ENCODE peak calls at places on chromosomes 2 and 18, in eight cellular contexts. B, W, V, F, E, X, H and Z are unnamed samples.

GRCh38 chr2:96500385-96501066 is 4.6 kb downstream of the NEURL3 start:
- DNase-seq in E (no peak), H (no peak), V (no peak), B (no peak), W (no peak), F (no peak), X (no peak), Z (no peak)

GRCh38 chr18:919078-919477 is 14.4 kb downstream of the ADCYAP1 start:
- DNase-seq in B (no peak), H (no peak), F (no peak), X (no peak), V (no peak), W (no peak), E (no peak), Z (no peak)

GRCh38 chr2:156339110-156339847 is 6.8 kb upstream of the NR4A2 start:
- DNase-seq in W (no peak), V (peak), B (no peak), F (no peak), H (no peak), X (no peak), E (no peak), Z (no peak)

GRCh38 chr2:239471011-239471792 is 70.4 kb upstream of the HDAC4 start:
- DNase-seq in F (no peak), E (no peak), B (peak), W (no peak), X (no peak), H (peak), V (no peak), Z (no peak)

GRCh38 chr2:178723786-178724346 is 83.4 kb downstream of the TTN start:
- DNase-seq in X (no peak), B (no peak), H (no peak), W (no peak), F (no peak), V (no peak), E (no peak), Z (no peak)

GRCh38 chr2:173151671-173152398 is 76.2 kb downstream of the MAP3K20 start:
- DNase-seq in F (no peak), W (no peak), E (no peak), H (no peak), V (peak), X (no peak), B (no peak), Z (peak)

GRCh38 chr2:240170883-240171282 is 30.4 kb upstream of the OTOS start:
- DNase-seq in H (no peak), W (no peak), B (no peak), E (no peak), X (no peak), F (no peak), V (no peak), Z (no peak)

GRCh38 chr2:133777607-133778006 is 209.3 kb upstream of the NCKAP5 start:
- DNase-seq in W (no peak), B (no peak), X (no peak), E (no peak), F (no peak), H (no peak), V (no peak), Z (peak)

GRCh38 chr2:23655862-23656596 is 270.9 kb downstream of the ATAD2B start:
- DNase-seq in B (no peak), X (no peak), F (no peak), E (no peak), W (no peak), V (no peak), H (no peak), Z (no peak)

GRCh38 chr2:158232476-158232875 is 130.8 kb downstream of the UPP2 start:
- DNase-seq in F (no peak), H (no peak), X (no peak), V (peak), W (no peak), E (no peak), B (no peak), Z (no peak)

GRCh38 chr2:232658217-232658785 is 24.9 kb downstream of the EFHD1 start:
- DNase-seq in X (no peak), V (peak), E (no peak), B (no peak), W (peak), H (no peak), F (no peak), Z (no peak)

GRCh38 chr18:79328917-79329316 is 66.8 kb upstream of the NFATC1 start:
- DNase-seq in F (no peak), H (no peak), X (no peak), B (no peak), V (no peak), E (no peak), W (no peak), Z (no peak)

GRCh38 chr18:63979409-63979908 is 9.6 kb downstream of the SERPINB8 start:
- DNase-seq in V (peak), W (peak), E (peak), H (peak), F (no peak), X (peak), B (no peak), Z (peak)

GRCh38 chr2:64019975-64020281 is 700 bp upstream of the VPS54 start:
- DNase-seq in F (no peak), H (no peak), B (no peak), X (no peak), E (no peak), W (no peak), V (no peak), Z (no peak)

GRCh38 chr2:241907171-241907570 is 37.6 kb downstream of the RTP5 start:
- DNase-seq in V (no peak), F (no peak), W (no peak), E (no peak), B (peak), H (no peak), X (no peak), Z (no peak)

GRCh38 chr2:177397501-177398289 is 5.1 kb downstream of the AGPS start:
- DNase-seq in E (no peak), H (no peak), X (no peak), W (peak), V (peak), B (no peak), F (no peak), Z (peak)

GRCh38 chr18:60445341-60445740 is 72.8 kb upstream of the MC4R start:
- DNase-seq in V (no peak), B (no peak), W (no peak), F (no peak), H (no peak), X (no peak), E (no peak), Z (peak)

GRCh38 chr18:75057169-75057789 is 151.7 kb downstream of the PTGR3 start:
- DNase-seq in B (no peak), X (no peak), H (no peak), V (no peak), F (no peak), W (no peak), E (no peak), Z (no peak)

GRCh38 chr18:40124107-40124506 is 1830.9 kb upstream of the PIK3C3 start:
- DNase-seq in V (no peak), B (no peak), W (no peak), H (no peak), E (no peak), X (no peak), F (no peak), Z (no peak)

GRCh38 chr2:120283649-120284048 is 31.0 kb downstream of the RALB start:
- DNase-seq in F (no peak), W (no peak), V (peak), B (no peak), E (no peak), X (no peak), H (no peak), Z (no peak)

DNA sequence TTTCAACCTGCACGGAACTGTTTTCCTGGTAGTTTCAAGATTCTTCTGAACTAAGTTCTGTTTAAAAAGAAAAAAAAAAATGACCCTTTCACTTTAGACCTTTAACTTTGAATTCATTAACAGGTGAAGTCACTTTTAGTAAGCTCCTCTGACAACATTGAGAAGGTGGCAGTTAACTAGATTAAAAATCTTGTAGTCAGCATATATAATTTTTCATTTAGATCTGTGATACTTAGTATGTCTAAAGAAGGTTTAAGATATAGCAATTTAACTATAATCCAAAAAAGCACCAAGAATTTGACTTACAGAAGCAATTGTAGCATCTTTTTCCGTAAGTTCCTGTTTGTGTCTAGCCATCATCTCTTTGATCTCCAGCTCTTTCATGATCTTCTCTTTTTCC is 45.4 kb downstream of the SLC66A3 start:
- DNase-seq in V (no peak), X (no peak), F (no peak), B (no peak), H (no peak), E (no peak), W (no peak), Z (no peak)
- TF ChIP-seq CTCF in V (no peak), X (no peak), F (no peak), B (no peak), H (no peak), E (no peak), W (no peak), Z (no peak)

GRCh38 chr2:26521054-26521912 is 43.4 kb upstream of the OTOF start:
- DNase-seq in E (peak), W (no peak), B (no peak), V (peak), F (no peak), H (no peak), X (no peak), Z (no peak)
- TF ChIP-seq CTCF in E (no peak), W (peak), B (no peak), V (peak), F (no peak), H (no peak), X (no peak), Z (peak)

DNA sequence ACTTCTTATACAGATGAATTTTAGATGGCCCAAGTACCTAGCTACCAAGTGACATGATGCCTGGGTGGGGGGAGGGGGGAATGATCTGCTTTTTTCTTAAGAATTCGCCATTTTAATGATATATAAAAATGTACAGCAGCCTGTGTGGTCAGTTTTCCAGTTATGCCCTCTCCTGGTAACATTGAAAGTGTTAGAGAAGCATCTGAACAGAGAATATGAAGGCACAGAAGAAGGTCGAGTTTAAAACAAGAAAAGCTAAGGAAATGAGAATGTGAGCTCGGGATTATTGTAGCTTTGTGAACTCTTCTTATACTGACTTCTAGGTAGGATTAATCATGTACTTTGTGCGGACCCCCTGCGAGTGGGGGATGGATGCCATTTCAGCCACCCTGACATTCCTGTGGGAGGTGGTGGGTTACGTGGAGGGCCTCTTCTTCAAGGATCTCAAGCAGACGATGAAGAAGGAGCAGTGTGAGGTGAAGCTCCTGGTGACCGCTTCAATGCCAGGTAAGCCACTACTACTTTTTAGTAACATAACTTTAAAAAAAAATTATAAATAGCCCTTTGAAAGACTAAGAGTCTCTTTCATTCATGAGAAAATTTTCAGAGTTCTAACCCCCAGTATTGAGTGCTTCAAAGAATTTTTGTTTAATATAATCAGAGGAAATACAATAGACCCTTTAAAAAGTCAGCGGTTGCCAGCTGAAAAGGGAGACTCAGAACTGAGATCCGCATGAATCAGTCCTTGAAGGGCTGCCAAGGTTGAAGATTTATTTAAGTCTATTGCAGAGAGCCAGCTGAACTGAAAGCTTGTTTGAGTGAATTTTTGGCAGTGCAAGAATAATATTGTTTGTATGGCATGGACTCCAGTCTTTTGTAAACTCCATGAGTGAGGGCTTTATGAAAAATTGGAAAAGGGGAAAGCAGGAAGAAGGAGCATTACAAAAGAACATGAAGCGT is 68.7 kb upstream of the RPE start:
- DNase-seq in W (peak), V (no peak), F (no peak), X (no peak), E (no peak), H (no peak), B (no peak), Z (peak)
- TF ChIP-seq CTCF in W (no peak), V (no peak), F (no peak), X (no peak), E (no peak), H (no peak), B (no peak), Z (no peak)

GRCh38 chr2:32553829-32554432 is 73.9 kb upstream of the TTC27 start:
- DNase-seq in E (no peak), B (no peak), H (no peak), F (no peak), W (peak), X (no peak), V (peak), Z (peak)
- TF ChIP-seq CTCF in E (peak), B (peak), H (peak), F (peak), W (peak), X (peak), V (peak), Z (peak)

GRCh38 chr2:237601453-237602116 is 11.1 kb upstream of the RAB17 start:
- DNase-seq in F (no peak), B (no peak), E (peak), W (no peak), X (no peak), V (no peak), H (no peak), Z (no peak)

GRCh38 chr2:237602409-237602808 is 11.9 kb upstream of the RAB17 start:
- DNase-seq in X (no peak), H (no peak), F (no peak), V (no peak), B (no peak), W (no peak), E (no peak), Z (no peak)

GRCh38 chr2:237599465-237600110 is 9.1 kb upstream of the RAB17 start:
- DNase-seq in V (no peak), W (no peak), E (no peak), H (no peak), F (no peak), X (no peak), B (no peak), Z (no peak)

GRCh38 chr2:237598468-237599208 is 8.1 kb upstream of the RAB17 start:
- DNase-seq in V (no peak), E (no peak), X (no peak), B (no peak), F (no peak), H (no peak), W (no peak), Z (no peak)

DNA sequence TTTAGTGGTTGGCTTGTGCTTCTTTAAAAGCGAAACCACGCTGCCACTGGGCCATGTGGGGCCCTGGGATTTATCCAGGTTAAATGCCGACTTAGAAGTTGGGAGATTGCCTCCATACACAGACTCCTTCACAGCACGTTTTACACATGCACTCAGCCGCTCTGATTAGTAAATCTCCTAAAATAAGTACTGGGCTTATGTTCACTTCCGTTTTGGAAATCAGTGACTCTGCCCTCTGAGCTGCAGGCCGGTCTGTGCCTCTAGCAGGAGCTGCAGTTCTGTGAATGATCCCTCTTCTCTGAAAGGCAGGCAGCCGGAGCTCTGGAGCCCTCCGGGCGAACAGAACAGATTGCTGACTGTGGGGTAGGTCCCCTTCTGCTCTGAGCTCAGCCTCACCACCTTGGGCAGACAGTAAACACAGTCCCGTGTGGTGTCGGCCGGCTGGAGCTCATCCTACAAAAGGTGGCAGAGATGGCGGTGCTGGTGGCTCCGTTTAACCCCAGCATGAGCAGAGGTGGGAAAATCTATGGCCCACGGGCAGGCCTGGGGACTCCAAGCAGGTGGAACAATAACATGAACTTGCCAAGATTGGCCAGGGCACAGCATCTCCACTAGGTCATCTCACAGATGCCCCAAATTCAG is 9.8 kb upstream of the RAB17 start:
- DNase-seq in F (no peak), H (peak), W (no peak), X (no peak), E (no peak), V (no peak), B (peak), Z (peak)
- TF ChIP-seq CTCF in F (peak), H (peak), W (peak), X (no peak), E (no peak), V (no peak), B (peak), Z (peak)

GRCh38 chr18:77066689-77067088 is 65.9 kb downstream of the MBP start:
- DNase-seq in X (no peak), H (no peak), B (no peak), E (no peak), V (no peak), W (no peak), F (no peak), Z (no peak)

GRCh38 chr18:77066101-77066500 is 66.5 kb downstream of the MBP start:
- DNase-seq in V (no peak), B (no peak), E (no peak), W (no peak), X (no peak), F (no peak), H (no peak), Z (no peak)

GRCh38 chr18:77068890-77069312 is 63.7 kb downstream of the MBP start:
- DNase-seq in W (no peak), E (no peak), V (no peak), X (no peak), B (no peak), H (no peak), F (no peak), Z (no peak)

GRCh38 chr18:77068321-77068841 is 64.2 kb downstream of the MBP start:
- DNase-seq in W (no peak), V (no peak), X (no peak), E (no peak), H (no peak), B (no peak), F (no peak), Z (peak)

DNA sequence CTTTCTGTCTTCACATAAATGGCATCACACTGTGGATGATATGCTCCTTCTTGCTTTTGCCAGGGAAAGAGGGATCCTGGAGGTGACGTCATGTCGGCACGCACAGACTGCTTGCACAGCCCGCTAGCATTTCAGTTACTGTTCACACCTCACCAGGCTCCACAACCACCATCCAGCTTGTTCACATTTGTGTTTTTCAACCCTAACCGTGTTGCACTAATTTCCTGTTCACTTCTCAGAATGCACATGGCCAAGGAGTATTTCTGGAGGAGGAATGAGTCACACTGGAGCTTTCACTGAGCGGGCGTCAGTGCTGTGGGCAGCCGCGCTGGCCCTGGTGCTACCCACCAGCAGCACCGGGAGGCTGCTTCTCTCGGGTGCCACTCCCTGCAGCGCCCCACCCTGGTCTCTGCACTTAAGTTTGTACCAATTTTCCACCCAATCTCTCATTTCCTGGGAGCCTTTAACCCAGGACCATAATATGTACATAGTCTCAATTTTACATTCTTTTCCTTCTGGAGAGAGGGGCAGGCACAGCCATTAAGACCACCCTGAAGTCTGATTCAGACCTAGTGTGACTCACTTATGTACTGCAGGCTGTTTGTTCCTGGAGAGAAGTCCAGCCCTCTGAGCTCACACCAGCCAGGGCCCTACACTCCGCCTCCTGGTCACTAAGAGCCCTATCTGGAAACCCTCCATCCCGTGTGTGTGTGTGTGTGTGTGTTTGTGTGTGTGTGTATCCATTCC is 65.1 kb downstream of the MBP start:
- DNase-seq in X (peak), B (no peak), W (peak), F (peak), V (peak), E (no peak), H (peak), Z (peak)
- TF ChIP-seq CTCF in X (no peak), B (no peak), W (peak), F (no peak), V (no peak), E (no peak), H (no peak), Z (peak)

GRCh38 chr18:13464432-13465125 is 246.0 kb downstream of the LDLRAD4 start:
- DNase-seq in V (no peak), E (no peak), W (no peak), H (peak), B (no peak), F (no peak), X (peak), Z (no peak)
- TF ChIP-seq CTCF in V (no peak), E (no peak), W (no peak), H (no peak), B (no peak), F (no peak), X (no peak), Z (no peak)

GRCh38 chr2:152555048-152555447 is 162.2 kb downstream of the PRPF40A start:
- DNase-seq in B (no peak), X (no peak), F (no peak), H (no peak), W (no peak), V (peak), E (no peak), Z (no peak)
- TF ChIP-seq CTCF in B (no peak), X (no peak), F (no peak), H (no peak), W (peak), V (peak), E (no peak), Z (peak)